ENCODE peak calls at places on chromosomes 2 and 18, in six cellular contexts. S, U, A, I, H and Y are unnamed samples.

GRCh38 chr2:206361407-206362045 is 81.8 kb upstream of the ADAM23 start:
- DNase-seq in A (no peak), I (no peak), H (no peak), S (no peak), U (no peak), Y (no peak)

GRCh38 chr2:128452536-128453530 is 134.2 kb upstream of the HS6ST1 start:
- DNase-seq in U (no peak), S (no peak), A (no peak), I (no peak), H (no peak), Y (no peak)

GRCh38 chr2:173612354-173612753 is 257.7 kb downstream of the CDCA7 start:
- DNase-seq in S (no peak), A (no peak), I (no peak), H (no peak), U (no peak), Y (no peak)

GRCh38 chr2:16371751-16372150 is 293.9 kb downstream of the CYRIA start:
- DNase-seq in U (no peak), S (no peak), H (no peak), A (no peak), I (no peak), Y (no peak)

GRCh38 chr2:126913329-126913728 is 14.6 kb downstream of the TEX51 start:
- DNase-seq in H (no peak), U (no peak), A (no peak), S (no peak), I (no peak), Y (no peak)

GRCh38 chr18:39453882-39454281 is 1888.3 kb upstream of the CELF4 start:
- DNase-seq in S (no peak), I (no peak), H (peak; percentile 30), U (no peak), A (no peak), Y (peak; percentile 99)

GRCh38 chr18:46416706-46417638 is 240.0 kb downstream of the LOXHD1 start:
- DNase-seq in S (no peak), H (no peak), I (no peak), U (no peak), A (peak; percentile 81), Y (no peak)

GRCh38 chr2:24917086-24917485 is 3.0 kb downstream of the ADCY3 start:
- DNase-seq in I (no peak), U (no peak), S (no peak), A (no peak), H (no peak), Y (no peak)

GRCh38 chr2:113180131-113180946 is 6.6 kb downstream of the PSD4 start:
- DNase-seq in A (peak; percentile 61), H (peak; percentile 86), S (no peak), U (no peak), I (no peak), Y (no peak)

GRCh38 chr2:229141626-229142025 is 129.5 kb downstream of the PID1 start:
- DNase-seq in S (no peak), H (no peak), I (no peak), U (no peak), A (no peak), Y (no peak)

GRCh38 chr2:1781291-1782080 is 37.2 kb upstream of the PXDN start:
- DNase-seq in U (no peak), H (no peak), A (no peak), S (no peak), I (no peak), Y (no peak)

DNA sequence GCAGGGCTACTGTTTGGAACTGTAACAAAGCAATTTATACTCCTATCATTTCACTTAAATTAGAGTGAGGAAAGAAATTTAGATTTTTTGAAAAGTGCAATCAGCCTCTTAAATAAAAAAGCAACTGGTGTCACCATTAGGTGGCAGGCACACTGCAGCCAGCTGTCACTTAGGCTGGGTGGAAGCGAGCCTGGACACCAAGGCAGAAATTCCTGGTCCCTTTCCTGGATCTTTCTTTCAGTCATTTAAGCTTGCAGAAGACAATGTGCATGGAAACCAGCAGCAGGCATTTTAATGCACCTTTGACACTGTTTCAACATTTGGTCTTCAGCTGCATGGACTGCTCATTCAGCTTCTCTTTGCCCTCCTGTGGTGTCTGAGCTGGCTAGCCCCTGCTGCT is 61.0 kb downstream of the AQP4 start:
- DNase-seq in A (no peak), U (no peak), H (no peak), I (no peak), S (peak; percentile 15), Y (no peak)
- TF ChIP-seq JUN in A (no peak), U (no peak), H (no peak), I (no peak), S (no peak), Y (no peak)

GRCh38 chr18:2547477-2548087 is 23.7 kb downstream of the METTL4 start:
- DNase-seq in S (no peak), H (peak; percentile 20), U (no peak), I (no peak), A (peak; percentile 54), Y (peak; percentile 60)
- TF ChIP-seq CTCF in S (no peak), H (peak; percentile 47), U (peak; percentile 60), I (peak; percentile 37), A (peak; percentile 38), Y (peak; percentile 28)

DNA sequence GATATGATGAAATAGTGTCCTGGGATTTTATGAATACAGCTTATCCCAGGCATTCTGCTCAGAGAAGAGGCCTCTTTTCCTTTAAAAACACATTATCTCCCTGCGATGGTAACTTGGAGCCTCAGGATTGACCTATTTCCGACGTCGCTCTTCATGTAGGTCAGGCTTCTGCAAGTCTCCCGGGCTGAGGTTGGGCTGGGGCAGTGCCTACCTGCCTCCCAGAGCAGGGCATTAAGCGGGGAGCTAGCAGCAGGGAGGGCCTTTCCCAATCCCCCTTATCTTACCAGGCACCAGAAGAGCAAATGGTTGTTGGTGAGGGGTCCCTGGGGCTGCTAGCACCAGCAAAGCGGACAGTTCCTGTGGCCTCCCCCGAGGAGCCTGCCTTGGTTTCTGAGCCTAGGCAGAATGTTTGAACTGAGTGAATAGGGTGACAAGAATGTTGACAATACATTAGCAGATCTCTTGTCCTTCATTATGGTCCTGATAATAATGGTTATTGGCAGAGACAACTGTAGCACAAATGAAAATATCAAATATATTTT is 60.2 kb downstream of the TRPM8 start:
- DNase-seq in H (no peak), U (no peak), S (no peak), A (no peak), I (no peak), Y (no peak)
- TF ChIP-seq JUN in H (no peak), U (no peak), S (no peak), A (no peak), I (no peak), Y (no peak)

GRCh38 chr2:237456200-237456731 is 30.8 kb upstream of the MLPH start:
- DNase-seq in H (no peak), U (no peak), A (no peak), I (no peak), S (no peak), Y (no peak)
- TF ChIP-seq CTCF in H (no peak), U (no peak), A (no peak), I (no peak), S (no peak), Y (no peak)

GRCh38 chr18:49572935-49573334 is 11.1 kb downstream of the LIPG start:
- DNase-seq in H (no peak), A (no peak), I (no peak), S (no peak), U (no peak), Y (no peak)
- TF ChIP-seq JUN in H (no peak), A (no peak), I (no peak), S (no peak), U (no peak), Y (no peak)

GRCh38 chr2:31980674-31981356 is 30.0 kb downstream of the MEMO1 start:
- DNase-seq in S (no peak), U (peak; percentile 36), I (no peak), H (peak; percentile 25), A (no peak), Y (peak; percentile 65)
- TF ChIP-seq CTCF in S (no peak), U (no peak), I (no peak), H (no peak), A (no peak), Y (no peak)

GRCh38 chr2:12090072-12090471 is 343.6 kb downstream of the LPIN1 start:
- DNase-seq in S (no peak), A (no peak), I (no peak), H (no peak), U (no peak), Y (no peak)

GRCh38 chr2:12089496-12089895 is 343.1 kb downstream of the LPIN1 start:
- DNase-seq in A (no peak), S (no peak), I (no peak), H (no peak), U (no peak), Y (no peak)

GRCh38 chr2:12087671-12088380 is 341.4 kb downstream of the LPIN1 start:
- DNase-seq in U (no peak), S (no peak), H (no peak), I (no peak), A (no peak), Y (no peak)

GRCh38 chr2:12089001-12089400 is 342.6 kb downstream of the LPIN1 start:
- DNase-seq in A (no peak), S (no peak), U (no peak), I (no peak), H (no peak), Y (no peak)

DNA sequence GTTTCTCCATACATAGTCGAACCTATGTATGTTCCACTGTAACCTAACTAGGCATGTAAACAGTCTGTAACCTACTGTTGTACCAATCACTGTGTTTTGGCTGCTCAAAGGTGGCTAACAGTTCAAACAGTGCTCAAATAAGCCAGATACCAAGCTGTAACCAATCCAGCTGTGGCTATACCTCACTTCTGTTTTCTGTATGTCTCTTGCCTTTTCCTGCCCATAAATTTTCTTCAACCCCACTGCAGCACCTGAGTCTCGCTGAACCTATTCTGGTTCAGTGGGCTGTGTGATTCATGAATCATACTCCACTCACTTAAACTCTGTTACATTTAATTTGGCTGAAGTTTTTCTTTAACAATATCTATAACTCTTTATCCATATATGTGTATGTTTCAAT is 340.7 kb downstream of the LPIN1 start:
- DNase-seq in I (no peak), U (no peak), H (no peak), A (no peak), S (no peak), Y (no peak)
- TF ChIP-seq JUN in I (no peak), U (no peak), H (no peak), A (no peak), S (no peak), Y (no peak)